ENCODE peak calls at places on chromosomes 3 and 15, in ten cellular contexts. O is MCF 10A, U is Daoy, M is GM23248, L is retina, P is RCC 7860, K is glutamatergic neuron, H is HCT116, E is psoas muscle, F is NCI-H1092 treated with DMSO at 0.1 percent for 48 hours. J is an unnamed sample.

GRCh38 chr3:99240700-99241099 is 339.2 kb upstream of the DCBLD2 start:
- DNase-seq in O (no peak), U (no peak), M (peak; percentile 23), L (no peak), P (no peak), K (no peak), H (no peak), E (no peak), F (no peak), J (no peak)

GRCh38 chr3:9947025-9947995 is 4.9 kb downstream of the PRRT3 start:
- DNase-seq in O (peak; percentile 82), U (peak; percentile 84), M (peak; percentile 92), L (peak; percentile 87), P (peak; percentile 10), K (peak; percentile 82), H (peak; percentile 74), E (peak; percentile 90), F (peak; percentile 33), J (peak; percentile 85)

GRCh38 chr15:67943475-67943874 is 103.6 kb upstream of the RNU6-1 start:
- DNase-seq in O (no peak), U (no peak), M (no peak), L (no peak), P (no peak), K (no peak), H (no peak), E (no peak), F (no peak), J (no peak)

GRCh38 chr3:69012111-69012835 is 1.2 kb downstream of the EOGT start:
- DNase-seq in O (peak; percentile 82), U (no peak), M (peak; percentile 81), L (no peak), P (peak; percentile 20), K (no peak), H (no peak), E (peak; percentile 69), F (no peak), J (no peak)

GRCh38 chr3:187112934-187113793 is 26.1 kb downstream of the RPL39L start:
- DNase-seq in O (peak; percentile 63), U (no peak), M (peak; percentile 48), L (no peak), P (no peak), K (no peak), H (peak; percentile 18), E (no peak), F (peak; percentile 5), J (peak; percentile 16)

GRCh38 chr3:54970895-54971294 is 43.0 kb upstream of the LRTM1 start:
- DNase-seq in O (peak; percentile 14), U (no peak), M (peak; percentile 63), L (no peak), P (no peak), K (no peak), H (no peak), E (no peak), F (no peak), J (no peak)

GRCh38 chr3:117752984-117753717 is 1043.6 kb downstream of the TUSC7 start:
- DNase-seq in O (no peak), U (peak; percentile 51), M (peak; percentile 82), L (no peak), P (no peak), K (no peak), H (no peak), E (no peak), F (no peak), J (no peak)

GRCh38 chr3:126522363-126522788 is 1.6 kb upstream of the CHST13 start:
- DNase-seq in O (peak; percentile 65), U (peak; percentile 55), M (peak; percentile 68), L (peak; percentile 82), P (peak; percentile 22), K (peak; percentile 80), H (peak; percentile 28), E (peak; percentile 71), F (peak; percentile 35), J (peak; percentile 88)

GRCh38 chr3:23103764-23104163 is 99.4 kb upstream of the UBE2E2 start:
- DNase-seq in O (no peak), U (no peak), M (no peak), L (no peak), P (no peak), K (no peak), H (no peak), E (no peak), F (no peak), J (no peak)

GRCh38 chr15:89167267-89168176 is 53.9 kb downstream of the RLBP1 start:
- DNase-seq in O (peak; percentile 83), U (peak; percentile 81), M (peak; percentile 83), L (no peak), P (peak; percentile 82), K (no peak), H (peak; percentile 91), E (peak; percentile 71), F (no peak), J (no peak)

GRCh38 chr3:76715426-76715825 is 324.5 kb upstream of the ROBO2 start:
- DNase-seq in O (no peak), U (no peak), M (no peak), L (no peak), P (no peak), K (no peak), H (no peak), E (no peak), F (no peak), J (no peak)

GRCh38 chr3:131518682-131519081 is 15.9 kb upstream of the MRPL3 start:
- DNase-seq in O (no peak), U (no peak), M (no peak), L (no peak), P (no peak), K (no peak), H (no peak), E (no peak), F (no peak), J (no peak)

GRCh38 chr15:27438403-27439375 is 467.7 kb downstream of the GABRG3 start:
- DNase-seq in O (no peak), U (no peak), M (peak; percentile 27), L (no peak), P (peak; percentile 25), K (no peak), H (no peak), E (no peak), F (no peak), J (no peak)

GRCh38 chr15:100559330-100559729 is 30.6 kb upstream of the CERS3 start:
- DNase-seq in O (peak; percentile 62), U (no peak), M (peak; percentile 85), L (no peak), P (no peak), K (no peak), H (no peak), E (peak; percentile 71), F (no peak), J (no peak)

GRCh38 chr15:78304487-78305413 is 5.3 kb upstream of the SKIC8 start:
- DNase-seq in O (no peak), U (no peak), M (peak; percentile 45), L (no peak), P (peak; percentile 60), K (no peak), H (no peak), E (no peak), F (no peak), J (no peak)

GRCh38 chr3:188284455-188285212 is 130.7 kb downstream of the LPP start:
- DNase-seq in O (no peak), U (no peak), M (peak; percentile 33), L (no peak), P (no peak), K (no peak), H (no peak), E (no peak), F (no peak), J (no peak)

GRCh38 chr3:22372292-22372949 is 621.4 kb upstream of the ZNF385D start:
- DNase-seq in O (no peak), U (no peak), M (peak; percentile 40), L (peak; percentile 80), P (no peak), K (peak; percentile 67), H (no peak), E (peak; percentile 44), F (no peak), J (peak; percentile 81)

GRCh38 chr15:50126072-50126471 is 7.0 kb upstream of the ATP8B4 start:
- DNase-seq in O (no peak), U (no peak), M (no peak), L (no peak), P (peak; percentile 10), K (no peak), H (no peak), E (no peak), F (no peak), J (no peak)

GRCh38 chr3:102248981-102249705 is 185.7 kb upstream of the ZPLD1 start:
- DNase-seq in O (no peak), U (peak; percentile 20), M (peak; percentile 12), L (no peak), P (no peak), K (no peak), H (no peak), E (no peak), F (no peak), J (no peak)

GRCh38 chr3:144585408-144585807 is 613.8 kb downstream of the DIPK2A start:
- DNase-seq in O (no peak), U (no peak), M (no peak), L (no peak), P (no peak), K (no peak), H (no peak), E (no peak), F (no peak), J (no peak)

GRCh38 chr15:69289312-69290146 is 9.2 kb upstream of the PAQR5 start:
- DNase-seq in O (no peak), U (no peak), M (no peak), L (no peak), P (no peak), K (no peak), H (no peak), E (no peak), F (no peak), J (no peak)

GRCh38 chr15:74873756-74874424 is 725 bp upstream of the SCAMP2 start:
- DNase-seq in O (no peak), U (peak; percentile 20), M (peak; percentile 41), L (no peak), P (no peak), K (no peak), H (no peak), E (no peak), F (no peak), J (peak; percentile 54)

GRCh38 chr15:67127925-67128324 is 62.5 kb downstream of the SMAD3 start:
- DNase-seq in O (peak; percentile 92), U (peak; percentile 97), M (peak; percentile 98), L (no peak), P (peak; percentile 98), K (no peak), H (peak; percentile 76), E (no peak), F (no peak), J (no peak)

GRCh38 chr3:149276621-149277020 is 55.0 kb upstream of the CP start:
- DNase-seq in O (no peak), U (no peak), M (no peak), L (no peak), P (no peak), K (no peak), H (no peak), E (no peak), F (no peak), J (no peak)

GRCh38 chr3:86814918-86815655 is 175.9 kb downstream of the VGLL3 start:
- DNase-seq in O (no peak), U (no peak), M (peak; percentile 42), L (no peak), P (no peak), K (no peak), H (no peak), E (no peak), F (no peak), J (no peak)

GRCh38 chr3:62833538-62833937 is 41.7 kb downstream of the CADPS start:
- DNase-seq in O (peak; percentile 18), U (peak; percentile 4), M (peak; percentile 56), L (no peak), P (no peak), K (no peak), H (no peak), E (no peak), F (peak; percentile 9), J (peak; percentile 11)

GRCh38 chr3:160739079-160739478 is 17.0 kb upstream of the PPM1L start:
- DNase-seq in O (peak; percentile 81), U (peak; percentile 61), M (peak; percentile 10), L (no peak), P (no peak), K (no peak), H (no peak), E (peak; percentile 87), F (no peak), J (no peak)

GRCh38 chr3:108780235-108780634 is 23.0 kb upstream of the RETNLB start:
- DNase-seq in O (no peak), U (no peak), M (no peak), L (no peak), P (no peak), K (no peak), H (no peak), E (no peak), F (no peak), J (no peak)